ENCODE peak calls at places on chromosomes 13 and 19, in ten cellular contexts. U, P, M, Z, T, G, K, R, L and B are unnamed samples.
A peak's percentile ranks its signal among the peaks of the same experiment; 100 is the strongest.

GRCh38 chr19:33290956-33291622 is 11.2 kb downstream of the CEBPA start:
- DNase-seq in G (no peak), R (no peak), U (no peak), Z (no peak), M (peak; percentile 86), L (no peak), P (no peak), K (peak; percentile 82), T (no peak), B (no peak)

GRCh38 chr13:81597101-81597500 is 1256.2 kb upstream of the SPRY2 start:
- DNase-seq in M (no peak), K (no peak), Z (no peak), P (no peak), T (no peak), R (no peak), U (no peak), G (no peak), L (no peak), B (no peak)

GRCh38 chr13:101499406-101499805 is 46.9 kb downstream of the ITGBL1 start:
- DNase-seq in P (no peak), L (no peak), U (no peak), K (peak; percentile 89), Z (no peak), R (no peak), G (no peak), M (no peak), T (no peak), B (no peak)

GRCh38 chr19:50361290-50362029 is 4.0 kb downstream of the NAPSA start:
- DNase-seq in G (no peak), L (no peak), R (no peak), M (no peak), K (no peak), U (peak; percentile 61), T (no peak), P (no peak), Z (no peak), B (no peak)

GRCh38 chr13:48334534-48335127 is 31.1 kb downstream of the RB1 start:
- DNase-seq in K (peak; percentile 49), U (no peak), G (no peak), Z (no peak), M (no peak), R (peak; percentile 36), T (no peak), P (no peak), L (no peak), B (no peak)

GRCh38 chr13:42762251-42762650 is 19.1 kb upstream of the FAM216B start:
- DNase-seq in T (no peak), K (peak; percentile 36), L (no peak), U (no peak), R (no peak), P (no peak), Z (no peak), G (no peak), M (no peak), B (no peak)

GRCh38 chr13:113835461-113836274 is 28.2 kb downstream of the GAS6 start:
- DNase-seq in M (no peak), U (no peak), P (no peak), Z (no peak), T (peak; percentile 44), R (no peak), K (peak; percentile 36), L (no peak), G (no peak), B (peak; percentile 14)

GRCh38 chr19:55494172-55494761 is 6.0 kb downstream of the SSC5D start:
- DNase-seq in K (no peak), Z (no peak), U (no peak), L (no peak), G (peak; percentile 81), P (peak; percentile 50), R (no peak), T (peak; percentile 82), M (no peak), B (peak; percentile 68)

GRCh38 chr19:1397838-1398237 is 3.5 kb downstream of the GAMT start:
- DNase-seq in T (no peak), K (no peak), Z (no peak), P (no peak), L (no peak), R (no peak), M (no peak), G (no peak), U (no peak), B (no peak)
- H3K27ac ChIP-seq in T (no peak overlapping the region), K (no peak overlapping the region), Z (no peak overlapping the region), P (no peak overlapping the region), L (no peak overlapping the region), R (no peak overlapping the region), M (no peak overlapping the region), G (no peak overlapping the region), U (no peak overlapping the region), B (no peak overlapping the region)

DNA sequence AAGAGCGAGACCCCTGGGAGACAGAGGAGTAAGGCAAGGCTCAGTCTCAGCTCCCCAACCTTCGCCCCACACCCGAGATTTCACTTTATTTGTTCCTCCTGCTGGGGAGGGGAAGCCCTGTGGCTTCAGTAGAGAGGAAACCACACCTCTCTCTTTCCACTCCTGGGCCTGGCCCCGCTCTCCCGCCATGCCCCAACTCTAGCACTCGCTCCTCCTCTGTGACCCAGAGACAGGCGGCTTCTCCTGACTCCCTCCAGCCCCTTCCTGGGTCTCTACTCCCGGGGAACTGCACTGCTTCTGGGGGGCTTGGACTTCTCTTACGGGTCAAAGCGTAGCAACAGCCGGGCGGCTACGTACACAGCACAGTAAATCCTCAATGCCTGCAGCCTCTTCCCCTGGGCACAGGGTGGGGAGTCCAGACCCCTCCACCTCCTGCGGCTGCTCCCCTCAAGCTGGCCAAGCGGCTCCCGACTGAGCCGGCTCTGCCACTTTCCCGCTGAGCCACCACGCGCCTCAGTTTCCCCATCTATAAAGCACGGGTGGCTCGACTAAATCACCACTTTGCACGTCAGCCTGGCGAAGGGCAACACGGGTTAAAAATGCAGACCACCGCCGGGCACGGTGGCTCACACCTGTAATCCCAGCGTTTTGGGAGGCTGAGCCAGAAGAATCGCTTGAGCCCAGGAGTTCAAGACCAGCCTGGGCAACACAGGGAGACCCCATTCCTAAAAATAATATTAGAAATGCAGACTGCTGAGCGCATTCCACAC is 1.4 kb downstream of the RNF126 start:
- DNase-seq in T (no peak), M (peak; percentile 72), L (peak; percentile 62), K (no peak), U (peak; percentile 49), Z (no peak), G (peak; percentile 71), P (no peak), R (no peak), B (no peak)
- H3K4me1 ChIP-seq in T (peaks cover 33% of the 10 kb centered on the region), M (peaks cover 34% of the 10 kb centered on the region), L (peaks cover 60% of the 10 kb centered on the region), K (peaks cover 21% of the 10 kb centered on the region), U (no peaks in the 10 kb centered on the region), Z (peaks cover 28% of the 10 kb centered on the region), G (peaks cover 77% of the 10 kb centered on the region), P (peaks cover 77% of the 10 kb centered on the region), R (peaks cover 57% of the 10 kb centered on the region), B (peaks cover 83% of the 10 kb centered on the region)

DNA sequence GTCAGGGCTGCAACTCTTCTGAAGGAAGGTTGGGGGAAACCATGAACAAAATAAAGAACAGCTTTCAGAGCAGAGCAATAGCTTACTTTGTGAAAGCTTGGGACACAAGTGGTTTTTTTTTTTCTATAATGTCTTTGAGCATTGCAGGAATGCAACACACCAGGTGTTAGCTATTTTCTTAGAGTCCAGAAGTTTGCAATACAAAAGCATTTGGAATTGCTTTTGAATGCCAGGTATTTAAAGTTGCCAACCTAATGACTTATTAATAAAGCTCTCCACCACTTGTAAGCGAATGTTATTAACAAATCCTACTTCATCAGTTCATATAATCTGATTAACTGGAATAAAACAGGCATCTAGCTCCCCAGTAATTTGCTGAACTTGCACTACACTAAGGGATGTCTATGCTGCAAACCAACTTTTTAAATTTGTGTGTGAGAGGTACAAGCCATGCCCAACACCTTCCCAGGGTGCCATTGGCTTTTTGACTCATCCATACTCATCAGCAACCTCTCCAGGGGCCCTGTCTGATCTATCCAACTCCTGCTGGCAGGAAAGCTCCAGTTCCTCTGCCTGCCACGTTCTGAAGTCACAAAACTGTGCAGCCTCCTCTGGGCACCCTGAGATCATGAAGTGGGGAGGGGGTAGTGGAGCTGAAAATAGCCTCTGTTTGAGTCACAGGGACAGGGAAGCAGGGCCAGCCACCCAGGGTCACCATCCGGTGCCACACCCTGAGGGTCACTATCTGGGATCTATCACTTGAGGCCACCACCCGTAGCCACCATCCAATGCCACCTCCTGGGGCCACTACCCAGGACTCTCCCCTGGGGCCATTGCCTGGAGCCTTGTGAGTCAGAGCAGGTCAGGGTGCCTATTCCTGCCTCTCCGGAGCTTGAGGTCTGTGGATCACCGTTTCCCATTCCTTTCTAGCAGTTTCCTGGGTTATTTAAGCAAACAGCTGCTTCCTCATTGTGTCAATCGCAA is 172.3 kb downstream of the NUFIP1 start:
- DNase-seq in R (no peak), G (no peak), P (no peak), Z (no peak), M (no peak), T (no peak), L (no peak), K (peak; percentile 82), U (peak; percentile 43), B (no peak)
- H3K27ac ChIP-seq in R (no peak overlapping the region), G (no peak overlapping the region), P (no peak overlapping the region), Z (no peak overlapping the region), M (no peak overlapping the region), T (no peak overlapping the region), L (no peak overlapping the region), K (peak overlapping the region; percentile 95), U (no peak overlapping the region), B (no peak overlapping the region)

GRCh38 chr19:8393871-8394250 is 3.7 kb downstream of the RAB11B start:
- DNase-seq in R (no peak), K (no peak), Z (no peak), T (no peak), P (no peak), M (no peak), G (no peak), L (no peak), U (no peak), B (no peak)

GRCh38 chr19:8392017-8392591 is 1.9 kb downstream of the RAB11B start:
- DNase-seq in G (peak; percentile 83), K (no peak), L (no peak), P (no peak), Z (no peak), R (no peak), T (peak; percentile 51), U (no peak), M (no peak), B (peak; percentile 51)

GRCh38 chr19:8391274-8392016 is 1.3 kb downstream of the RAB11B start:
- DNase-seq in K (no peak), M (no peak), G (peak; percentile 69), P (no peak), L (no peak), U (no peak), Z (no peak), T (peak; percentile 59), R (no peak), B (no peak)

GRCh38 chr19:8395621-8396082 is 5.5 kb downstream of the RAB11B start:
- DNase-seq in U (no peak), L (no peak), R (no peak), G (no peak), P (no peak), Z (no peak), K (no peak), T (no peak), M (no peak), B (no peak)

DNA sequence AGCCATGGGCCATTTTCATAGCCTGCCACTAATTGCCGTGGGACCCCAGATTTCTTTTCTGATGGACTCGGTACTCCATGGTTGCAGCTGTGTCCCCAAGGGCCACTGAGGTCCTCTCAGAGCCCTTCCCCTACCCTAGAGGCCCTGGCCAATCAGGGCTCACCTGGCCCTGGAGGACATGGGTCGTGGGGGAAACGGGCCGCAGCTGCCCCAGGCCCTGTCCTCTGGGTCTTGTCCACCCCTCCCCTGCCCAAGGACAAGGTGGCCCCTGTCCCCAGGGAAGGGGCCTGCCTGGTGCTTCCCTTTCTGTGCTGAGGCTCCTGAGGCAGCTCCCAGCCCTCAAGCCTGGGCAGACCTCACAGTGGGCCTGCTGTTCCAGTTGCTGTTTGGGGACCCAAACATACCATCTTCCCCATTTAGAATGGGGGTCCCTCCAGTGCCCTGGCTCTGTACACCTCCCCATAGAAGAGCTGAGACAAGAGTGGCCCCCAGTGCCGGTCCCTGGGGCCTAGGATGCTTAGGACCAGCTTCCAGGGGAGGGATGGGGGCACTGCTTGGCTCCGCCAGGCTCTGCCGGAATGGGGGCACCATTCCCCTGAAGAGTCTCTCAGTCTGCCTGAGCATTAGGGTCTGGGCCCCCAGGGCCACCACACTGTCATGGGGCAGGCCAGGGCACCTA is 3.2 kb downstream of the RAB11B start:
- DNase-seq in K (no peak), Z (no peak), R (no peak), T (no peak), G (no peak), P (no peak), M (no peak), L (no peak), U (no peak), B (no peak)
- H3K4me1 ChIP-seq in K (peaks cover 27% of the 10 kb centered on the region), Z (peaks cover 33% of the 10 kb centered on the region), R (peaks cover 79% of the 10 kb centered on the region), T (peaks cover 28% of the 10 kb centered on the region), G (peaks cover 73% of the 10 kb centered on the region), P (peaks cover 77% of the 10 kb centered on the region), M (peaks cover 14% of the 10 kb centered on the region), L (peaks cover 33% of the 10 kb centered on the region), U (peaks cover 11% of the 10 kb centered on the region), B (peaks cover 90% of the 10 kb centered on the region)